ENCODE peak calls at places on chromosomes 13 and 19, in five cellular contexts. H is RWPE1; F is AG09319; G is left ventricle myocardium inferior; T is CD8-positive, alpha-beta T cell. P is an unnamed sample.

GRCh38 chr13:33207616-33207964 is 78.0 kb downstream of the STARD13 start:
- DNase-seq in H (peak; percentile 50), F (peak; percentile 95), G (no peak), T (no peak), P (no peak)

GRCh38 chr13:44004881-44005280 is 125.2 kb downstream of the LACC1 start:
- DNase-seq in H (peak; percentile 57), F (no peak), G (no peak), T (no peak), P (no peak)

GRCh38 chr13:26946675-26947342 is 186.2 kb upstream of the GPR12 start:
- DNase-seq in H (peak; percentile 49), F (no peak), G (no peak), T (no peak), P (no peak)

GRCh38 chr13:113861433-113862030 is 2.3 kb downstream of the GAS6 start:
- DNase-seq in H (peak; percentile 82), F (no peak), G (no peak), T (no peak), P (no peak)

GRCh38 chr13:81021284-81021683 is 680.4 kb upstream of the SPRY2 start:
- DNase-seq in H (no peak), F (no peak), G (no peak), T (no peak), P (no peak)

GRCh38 chr19:54665530-54665929 is 2.7 kb downstream of the LILRB4 start:
- DNase-seq in H (no peak), F (no peak), G (no peak), T (no peak), P (no peak)

GRCh38 chr13:97506511-97506910 is 72.5 kb downstream of the RAP2A start:
- DNase-seq in H (no peak), F (no peak), G (no peak), T (no peak), P (no peak)

GRCh38 chr19:15769586-15769985 is 17.9 kb upstream of the OR10H5 start:
- DNase-seq in H (no peak), F (no peak), G (no peak), T (no peak), P (no peak)

GRCh38 chr19:5903054-5903501 is 512 bp downstream of the NDUFA11 start:
- DNase-seq in H (peak; percentile 39), F (no peak), G (no peak), T (no peak), P (no peak)

GRCh38 chr13:110687736-110688135 is 18.2 kb downstream of the CARS2 start:
- DNase-seq in H (no peak), F (no peak), G (no peak), T (no peak), P (no peak)

GRCh38 chr13:47796816-47797215 is 204.3 kb downstream of the SUCLA2 start:
- DNase-seq in H (no peak), F (no peak), G (peak; percentile 22), T (no peak), P (no peak)

GRCh38 chr19:5323475-5323811 is 17.2 kb downstream of the PTPRS start:
- DNase-seq in H (no peak), F (no peak), G (no peak), T (no peak), P (no peak)

GRCh38 chr19:37963190-37963947 is 56.4 kb downstream of the SIPA1L3 start:
- DNase-seq in H (no peak), F (peak; percentile 40), G (no peak), T (no peak), P (no peak)

GRCh38 chr13:73593199-73593765 is 534.5 kb downstream of the KLF5 start:
- DNase-seq in H (no peak), F (no peak), G (no peak), T (no peak), P (no peak)

GRCh38 chr13:72643339-72643989 is 84.0 kb downstream of the MZT1 start:
- DNase-seq in H (peak; percentile 11), F (peak; percentile 12), G (peak; percentile 20), T (peak; percentile 13), P (peak; percentile 35)

GRCh38 chr13:80235559-80236296 is 105.2 kb downstream of the SPRY2 start:
- DNase-seq in H (peak; percentile 13), F (no peak), G (no peak), T (no peak), P (peak; percentile 1)

GRCh38 chr19:35744335-35744687 is 907 bp downstream of the U2AF1L4 start:
- DNase-seq in H (no peak), F (no peak), G (no peak), T (no peak), P (no peak)

GRCh38 chr19:17648097-17648660 is 40.0 kb downstream of the UNC13A start:
- DNase-seq in H (no peak), F (no peak), G (no peak), T (no peak), P (no peak)

GRCh38 chr19:3176715-3177501 is 1.7 kb upstream of the S1PR4 start:
- DNase-seq in H (peak; percentile 91), F (no peak), G (no peak), T (peak; percentile 65), P (peak; percentile 69)

GRCh38 chr13:113814435-113814821 is 49.4 kb downstream of the GAS6 start:
- DNase-seq in H (no peak), F (no peak), G (no peak), T (no peak), P (no peak)

GRCh38 chr13:108483981-108484380 is 145.4 kb upstream of the MYO16 start:
- DNase-seq in H (no peak), F (no peak), G (no peak), T (no peak), P (no peak)

GRCh38 chr19:2986951-2987491 is 9.7 kb downstream of the TLE6 start:
- DNase-seq in H (no peak), F (no peak), G (no peak), T (no peak), P (no peak)

GRCh38 chr19:57088125-57088524 is 31.7 kb upstream of the USP29 start:
- DNase-seq in H (no peak), F (no peak), G (no peak), T (no peak), P (no peak)

GRCh38 chr19:18865973-18866799 is 29.8 kb downstream of the CERS1 start:
- DNase-seq in H (peak; percentile 57), F (no peak), G (peak; percentile 66), T (peak; percentile 43), P (peak; percentile 43)

GRCh38 chr13:65926750-65927171 is 1303.4 kb downstream of the PCDH9 start:
- DNase-seq in H (no peak), F (no peak), G (peak; percentile 38), T (no peak), P (no peak)

GRCh38 chr13:98482476-98483444 is 94.1 kb downstream of the STK24 start:
- DNase-seq in H (peak; percentile 33), F (peak; percentile 61), G (peak; percentile 80), T (no peak), P (no peak)

GRCh38 chr19:13396256-13397080 is 109.8 kb downstream of the CACNA1A start:
- DNase-seq in H (peak; percentile 47), F (peak; percentile 24), G (peak; percentile 20), T (no peak), P (peak; percentile 16)

GRCh38 chr19:33152178-33152577 is 20.3 kb downstream of the WDR88 start:
- DNase-seq in H (no peak), F (no peak), G (no peak), T (no peak), P (no peak)

GRCh38 chr19:11196406-11197287 is 698 bp downstream of the KANK2 start:
- DNase-seq in H (peak; percentile 62), F (no peak), G (peak; percentile 56), T (no peak), P (peak; percentile 18)

GRCh38 chr13:73230714-73231113 is 171.9 kb downstream of the KLF5 start:
- DNase-seq in H (no peak), F (no peak), G (no peak), T (no peak), P (no peak)

GRCh38 chr13:30299746-30300145 is 7.6 kb downstream of the KATNAL1 start:
- DNase-seq in H (no peak), F (no peak), G (no peak), T (no peak), P (no peak)

GRCh38 chr19:16820056-16820455 is 9.1 kb upstream of the SIN3B start:
- DNase-seq in H (no peak), F (no peak), G (no peak), T (no peak), P (no peak)

GRCh38 chr19:31140717-31141116 is 208.5 kb downstream of the TSHZ3 start:
- DNase-seq in H (no peak), F (no peak), G (no peak), T (no peak), P (no peak)

GRCh38 chr13:48818495-48818961 is 157.2 kb upstream of the FNDC3A start:
- DNase-seq in H (peak; percentile 51), F (peak; percentile 88), G (no peak), T (no peak), P (no peak)

DNA sequence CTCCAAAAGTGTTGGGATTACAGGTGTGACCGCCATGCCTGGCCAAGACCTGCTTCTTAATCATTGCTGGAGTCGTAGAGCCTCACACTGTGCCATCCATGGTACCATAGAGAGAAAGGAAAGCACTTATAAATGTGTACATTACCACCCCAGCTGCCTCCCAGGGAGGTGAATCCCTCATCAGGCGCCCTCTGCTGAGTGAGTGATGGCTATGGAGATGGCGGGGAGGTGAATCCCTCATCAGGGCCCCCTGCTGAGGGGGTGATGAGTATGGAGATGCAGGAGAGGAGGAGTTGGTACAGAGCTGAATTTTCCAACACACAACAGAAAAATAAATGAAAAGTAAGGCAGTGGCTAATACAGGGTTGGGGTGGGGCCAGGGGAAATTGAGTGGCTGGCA is 263.4 kb downstream of the UQCRFS1 start:
- DNase-seq in H (no peak), F (no peak), G (no peak), T (no peak), P (no peak)
- TF ChIP-seq CTCF in H (no peak), F (no peak), G (no peak), T (no peak), P (no peak)

DNA sequence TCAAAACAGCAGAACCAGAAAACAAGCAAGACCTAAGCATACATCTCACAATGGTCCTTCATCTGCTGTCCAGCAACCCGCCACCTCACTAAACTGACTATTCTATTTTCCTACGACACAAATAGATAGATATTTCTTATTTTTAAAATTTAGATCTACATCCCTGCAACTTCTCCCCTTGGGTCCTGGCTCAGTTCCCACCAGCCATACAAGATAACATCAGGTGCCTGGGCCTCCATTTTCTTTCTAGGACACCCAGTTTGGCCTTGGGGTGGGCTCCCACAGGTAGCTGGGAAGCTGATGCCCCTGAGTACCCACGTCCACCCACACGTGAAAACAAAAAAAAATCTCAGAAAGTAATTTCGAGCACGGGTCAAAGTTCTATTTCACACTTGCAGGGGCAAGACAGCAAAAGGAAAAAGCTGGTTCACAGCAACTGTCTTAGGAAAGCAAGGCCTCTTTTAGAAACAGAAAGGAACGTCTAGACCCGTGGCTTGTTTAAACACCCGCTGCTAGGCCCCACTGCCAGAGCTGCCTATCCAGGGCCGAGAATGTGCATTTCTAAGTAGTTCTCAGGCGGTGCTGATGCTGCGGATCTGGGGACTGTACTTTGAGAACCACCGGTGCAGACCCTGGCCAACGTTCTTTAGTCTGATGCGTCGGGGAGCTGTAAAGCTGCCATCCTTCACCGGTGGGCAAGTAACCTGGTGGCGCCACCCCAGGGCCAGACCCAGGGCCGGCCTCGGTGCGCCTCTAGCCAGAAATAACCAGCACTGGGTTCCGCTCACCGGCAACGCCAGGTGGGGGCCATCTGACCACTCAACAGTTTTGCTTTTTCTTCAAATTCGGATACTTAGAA is 47.3 kb downstream of the TGDS start:
- DNase-seq in H (peak; percentile 41), F (no peak), G (peak; percentile 43), T (no peak), P (peak; percentile 34)
- TF ChIP-seq CTCF in H (peak; percentile 24), F (no peak), G (no peak), T (no peak), P (no peak)

GRCh38 chr13:99505814-99506269 is 4.6 kb downstream of the TM9SF2 start:
- DNase-seq in H (no peak), F (no peak), G (no peak), T (no peak), P (no peak)
- TF ChIP-seq CTCF in H (peak; percentile 25), F (peak; percentile 34), G (peak; percentile 48), T (peak; percentile 81), P (no peak)

GRCh38 chr19:616276-616675 is 17.1 kb downstream of the POLRMT start:
- DNase-seq in H (no peak), F (no peak), G (no peak), T (no peak), P (no peak)
- TF ChIP-seq CTCF in H (no peak), F (no peak), G (no peak), T (no peak), P (no peak)